ENCODE peak calls at places on chromosomes 13 and 19, in seven cellular contexts. A is IMR-90, Y is body of pancreas, D is H1, L is K562, Q is uterus, X is heart left ventricle. J is an unnamed sample.

GRCh38 chr13:51816604-51817254 is 12.8 kb upstream of the DHRS12 start:
- DNase-seq in D (no peak), Y (no peak), X (no peak), L (peak), A (no peak), Q (no peak), J (no peak)

GRCh38 chr19:48815870-48816501 is 5.2 kb upstream of the BCAT2 start:
- DNase-seq in Q (no peak), X (peak), L (no peak), Y (peak), A (peak), D (no peak), J (no peak)

GRCh38 chr13:67150608-67151007 is 79.5 kb downstream of the PCDH9 start:
- DNase-seq in L (no peak), D (no peak), X (no peak), A (no peak), Q (no peak), Y (no peak), J (no peak)

GRCh38 chr19:41753936-41754529 is 1.3 kb upstream of the CEACAM6 start:
- DNase-seq in Q (no peak), X (no peak), Y (peak), D (no peak), A (peak), L (peak), J (peak)

GRCh38 chr19:46718934-46719551 is 2.1 kb upstream of the PRKD2 start:
- DNase-seq in L (no peak), A (no peak), Q (no peak), D (no peak), X (no peak), Y (no peak), J (no peak)

GRCh38 chr13:21884299-21884878 is 213.5 kb downstream of the FGF9 start:
- DNase-seq in Q (no peak), A (no peak), D (no peak), L (no peak), Y (no peak), X (no peak), J (peak)

GRCh38 chr13:106906431-106906996 is 338.6 kb upstream of the ARGLU1 start:
- DNase-seq in A (no peak), Q (no peak), X (no peak), Y (no peak), L (no peak), D (no peak), J (no peak)

GRCh38 chr19:48468806-48469055 is 438 bp upstream of the CYTH2 start:
- DNase-seq in X (no peak), D (no peak), Q (no peak), L (no peak), Y (peak), A (no peak), J (no peak)

GRCh38 chr19:19657397-19657783 is 6.1 kb downstream of the ATP13A1 start:
- DNase-seq in Y (no peak), L (no peak), Q (no peak), A (no peak), X (no peak), D (no peak), J (no peak)

GRCh38 chr13:73422973-73423372 is 364.2 kb downstream of the KLF5 start:
- DNase-seq in Q (no peak), Y (no peak), L (no peak), A (no peak), D (no peak), X (no peak), J (no peak)

GRCh38 chr13:109737606-109738005 is 48.8 kb downstream of the IRS2 start:
- DNase-seq in Y (no peak), A (peak), L (no peak), D (no peak), Q (no peak), X (no peak), J (no peak)

GRCh38 chr19:10173527-10173926 is 21.2 kb downstream of the DNMT1 start:
- DNase-seq in L (no peak), Y (no peak), A (peak), D (no peak), Q (no peak), X (no peak), J (no peak)

GRCh38 chr19:45919678-45920077 is 5.1 kb upstream of the NANOS2 start:
- DNase-seq in L (no peak), X (no peak), A (no peak), Q (no peak), D (no peak), Y (no peak), J (no peak)

GRCh38 chr19:58098682-58098998 is 609 bp upstream of the ZSCAN18 start:
- DNase-seq in A (no peak), L (no peak), X (no peak), Y (no peak), D (no peak), Q (no peak), J (no peak)

GRCh38 chr19:18672606-18673337 is 10.7 kb upstream of the CRTC1 start:
- DNase-seq in L (no peak), Q (peak), A (peak), Y (no peak), D (no peak), X (no peak), J (no peak)

GRCh38 chr13:46605824-46606554 is 53.0 kb downstream of the LRCH1 start:
- DNase-seq in X (no peak), Q (no peak), Y (no peak), D (no peak), A (no peak), L (no peak), J (no peak)

GRCh38 chr19:43479226-43479625 is 13.8 kb upstream of the LYPD3 start:
- DNase-seq in X (no peak), Q (no peak), D (no peak), A (no peak), Y (no peak), L (no peak), J (no peak)

GRCh38 chr13:51380269-51380668 is 40.8 kb downstream of the SERPINE3 start:
- DNase-seq in Q (no peak), X (no peak), D (no peak), Y (no peak), A (peak), L (no peak), J (no peak)

GRCh38 chr19:33871605-33872004 is 74.9 kb downstream of the KCTD15 start:
- DNase-seq in Q (no peak), Y (no peak), A (no peak), X (no peak), D (no peak), L (no peak), J (no peak)

GRCh38 chr19:1847684-1848398 is 442 bp downstream of the REXO1 start:
- DNase-seq in Q (peak), L (peak), Y (no peak), D (no peak), A (peak), X (peak), J (no peak)

GRCh38 chr13:39148513-39148961 is 110.3 kb downstream of the NHLRC3 start:
- DNase-seq in L (no peak), D (no peak), X (no peak), A (no peak), Q (no peak), Y (peak), J (no peak)

GRCh38 chr19:38898788-38899446 is 501 bp downstream of the SIRT2 start:
- DNase-seq in L (no peak), Y (no peak), Q (no peak), D (no peak), A (peak), X (no peak), J (peak)

GRCh38 chr19:341386-342127 is 3.0 kb downstream of the MIER2 start:
- DNase-seq in D (no peak), A (no peak), Q (no peak), Y (no peak), X (no peak), L (no peak), J (no peak)

GRCh38 chr13:102035969-102036368 is 365.9 kb downstream of the FGF14 start:
- DNase-seq in D (no peak), Q (no peak), L (no peak), A (no peak), Y (no peak), X (no peak), J (no peak)

GRCh38 chr13:90793261-90793785 is 554.2 kb upstream of the MIR17HG start:
- DNase-seq in Q (no peak), Y (no peak), X (no peak), A (no peak), L (no peak), D (no peak), J (no peak)

GRCh38 chr19:6057651-6058365 is 52.5 kb downstream of the RFX2 start:
- DNase-seq in A (no peak), Y (no peak), L (no peak), X (no peak), Q (peak), D (no peak), J (no peak)
- TF ChIP-seq CTCF in A (no peak), Y (no peak), L (no peak), X (no peak), Q (no peak), D (no peak), J (no peak)

GRCh38 chr13:93224545-93224944 is 2.1 kb upstream of the GPC6 start:
- DNase-seq in Q (no peak), A (peak), X (no peak), Y (no peak), D (no peak), L (no peak), J (no peak)

GRCh38 chr13:93226623-93227279 is at the start of gene GPC6:
- DNase-seq in D (no peak), L (no peak), Q (no peak), A (peak), Y (peak), X (no peak), J (no peak)

GRCh38 chr13:93225610-93226009 is 997 bp upstream of the GPC6 start:
- DNase-seq in Y (no peak), L (no peak), Q (no peak), X (no peak), A (no peak), D (no peak), J (no peak)

GRCh38 chr13:93227280-93227905 is 786 bp downstream of the GPC6 start:
- DNase-seq in Y (no peak), L (no peak), D (no peak), X (peak), A (peak), Q (no peak), J (no peak)

DNA sequence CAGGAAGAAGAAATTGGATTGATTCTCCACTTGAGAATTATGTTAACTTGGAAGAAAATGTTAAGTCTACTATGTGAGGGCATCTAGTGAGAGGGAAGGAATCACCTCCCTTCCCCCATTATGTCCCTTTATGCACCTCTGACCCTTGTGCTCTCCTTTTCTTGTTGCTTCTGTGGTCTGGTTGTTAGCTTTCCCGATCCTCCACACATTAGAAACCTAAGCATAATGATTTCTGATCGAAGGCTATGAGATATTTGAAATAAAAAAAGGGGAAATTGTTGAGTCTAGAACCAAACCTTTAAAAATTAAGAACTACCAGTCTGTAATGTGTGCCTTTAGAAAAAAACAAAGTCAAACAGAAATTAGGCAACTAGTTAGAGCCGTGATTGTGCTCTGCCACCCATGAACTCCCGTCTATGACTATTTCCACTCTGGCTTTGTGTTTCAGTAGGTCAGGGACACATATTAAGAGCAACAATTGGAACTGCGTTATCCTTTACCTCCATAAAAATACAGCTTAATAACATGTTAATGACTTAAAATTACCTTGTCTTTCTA is 463 bp upstream of the GPC6 start:
- DNase-seq in A (no peak), X (no peak), L (no peak), Y (no peak), Q (no peak), D (no peak), J (no peak)
- TF ChIP-seq POLR2A in A (no peak), X (no peak), L (no peak), Y (no peak), Q (no peak), D (no peak), J (no peak)

GRCh38 chr13:94188173-94188869 is 291.2 kb downstream of the DCT start:
- DNase-seq in D (no peak), Y (no peak), L (no peak), A (no peak), X (no peak), Q (no peak), J (no peak)

GRCh38 chr13:94195715-94196114 is 283.8 kb downstream of the DCT start:
- DNase-seq in D (no peak), A (peak), Y (no peak), X (no peak), L (no peak), Q (no peak), J (no peak)

GRCh38 chr13:94196426-94196825 is 283.1 kb downstream of the DCT start:
- DNase-seq in Y (no peak), Q (no peak), L (no peak), D (no peak), X (no peak), A (no peak), J (no peak)

DNA sequence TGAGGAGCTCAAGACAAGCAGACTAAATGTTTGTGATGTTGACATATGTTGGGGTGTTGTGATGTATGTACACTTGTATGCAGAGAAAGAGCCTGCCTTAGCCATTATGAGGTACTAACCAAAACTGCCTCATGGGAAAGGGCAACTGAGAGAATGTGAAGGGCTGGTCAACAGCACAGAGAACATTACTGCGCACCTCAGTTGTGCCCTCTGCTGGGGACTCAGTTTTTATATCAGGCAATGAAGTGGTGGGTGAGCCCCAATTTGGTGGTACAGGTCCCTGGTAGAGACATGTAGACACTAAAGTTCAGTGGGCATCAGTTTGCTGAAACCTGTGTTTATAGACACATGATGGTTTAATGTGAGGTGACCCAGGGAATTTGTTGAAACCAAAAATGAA is 286.9 kb downstream of the DCT start:
- DNase-seq in Y (peak), X (no peak), Q (no peak), D (no peak), A (peak), L (no peak), J (no peak)
- TF ChIP-seq CTCF in Y (peak), X (peak), Q (no peak), D (peak), A (peak), L (no peak), J (no peak)

GRCh38 chr19:23758187-23759074 is at the start of gene ZNF681:
- DNase-seq in X (peak), Y (peak), Q (peak), A (peak), D (peak), L (peak), J (peak)

GRCh38 chr19:23766951-23767350 is 8.3 kb upstream of the ZNF681 start:
- DNase-seq in A (no peak), L (no peak), Y (no peak), X (no peak), D (no peak), Q (no peak), J (no peak)

GRCh38 chr19:23762548-23762883 is 3.8 kb upstream of the ZNF681 start:
- DNase-seq in A (no peak), Y (no peak), D (no peak), X (no peak), Q (no peak), L (no peak), J (no peak)

GRCh38 chr19:23764781-23765180 is 6.1 kb upstream of the ZNF681 start:
- DNase-seq in A (no peak), Y (no peak), Q (no peak), L (no peak), X (no peak), D (no peak), J (no peak)

DNA sequence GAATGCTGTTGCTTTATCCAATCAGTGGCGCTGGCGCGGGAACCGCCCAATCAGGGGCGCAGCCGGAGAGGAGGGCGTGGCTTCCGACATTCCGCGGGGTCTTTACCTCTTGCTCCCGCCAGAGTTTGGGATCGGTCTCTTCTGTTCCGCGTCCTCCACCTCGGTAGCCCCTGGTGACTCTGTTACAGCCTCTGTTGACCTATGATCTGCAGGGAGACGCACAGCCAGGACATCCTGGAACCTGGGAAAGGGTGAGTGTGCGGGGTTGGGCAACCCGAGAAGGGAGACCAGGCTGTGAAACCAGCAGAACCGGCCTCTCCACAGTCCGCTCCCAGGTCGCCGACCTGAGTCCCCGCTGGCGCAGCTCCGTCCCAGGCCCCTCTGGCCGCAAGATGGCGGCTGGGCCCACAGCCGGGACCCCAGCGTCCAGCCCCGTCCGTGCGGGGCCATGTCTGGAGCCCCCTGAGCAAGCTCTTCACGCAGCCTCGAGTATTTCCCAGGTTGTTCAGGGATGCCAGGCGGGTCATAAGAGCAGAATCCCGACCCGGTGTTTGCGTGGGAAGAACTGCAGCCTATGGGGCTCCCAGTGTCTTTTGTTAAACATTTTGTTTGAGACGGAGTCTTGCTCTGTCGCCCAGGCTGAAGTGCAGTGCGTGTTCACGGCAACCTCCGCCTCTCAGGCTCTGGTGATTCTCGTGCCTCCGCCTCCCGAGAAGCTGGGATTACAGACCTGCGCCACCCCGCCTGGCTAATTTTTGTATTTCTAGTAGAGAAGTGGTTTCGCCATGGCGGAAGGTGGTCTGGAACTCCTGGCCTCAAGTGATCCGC is 4.4 kb upstream of the ZNF681 start:
- DNase-seq in Q (peak), Y (peak), D (peak), X (peak), L (peak), A (peak), J (peak)
- TF ChIP-seq POLR2A in Q (peak), Y (peak), D (peak), X (peak), L (peak), A (no peak), J (no peak)

GRCh38 chr13:105518086-105518485 is 1017.4 kb downstream of the EFNB2 start:
- DNase-seq in Q (no peak), D (no peak), L (no peak), Y (no peak), X (no peak), A (peak), J (no peak)
- TF ChIP-seq CTCF in Q (no peak), D (no peak), L (no peak), Y (no peak), X (no peak), A (no peak), J (no peak)

J was measured in lower leg skin.